ENCODE peak calls at places on chromosome 4, in five cellular contexts. Y is fibroblast of mammary gland, Z is Calu3, W is sciatic nerve, L is HFF-Myc. N is an unnamed sample.

GRCh38 chr4:23779839-23780238 is 110.0 kb downstream of the PPARGC1A start:
- DNase-seq in Y (peak; percentile 50), Z (no peak), W (no peak), L (no peak), N (no peak)

GRCh38 chr4:127832585-127832984 is 48.1 kb upstream of the PLK4 start:
- DNase-seq in Y (no peak), Z (no peak), W (no peak), L (no peak), N (no peak)

GRCh38 chr4:180751009-180751408 is 1492.2 kb upstream of the TENM3 start:
- DNase-seq in Y (peak; percentile 11), Z (no peak), W (no peak), L (no peak), N (no peak)

GRCh38 chr4:20367446-20367845 is 115.7 kb downstream of the SLIT2 start:
- DNase-seq in Y (no peak), Z (no peak), W (no peak), L (no peak), N (no peak)

GRCh38 chr4:7771056-7771455 is 168.6 kb downstream of the AFAP1 start:
- DNase-seq in Y (no peak), Z (no peak), W (no peak), L (no peak), N (peak; percentile 82)

GRCh38 chr4:165537028-165537648 is 158.3 kb downstream of the CPE start:
- DNase-seq in Y (peak; percentile 66), Z (peak; percentile 14), W (no peak), L (peak; percentile 17), N (no peak)

GRCh38 chr4:99117876-99118693 is 26.0 kb downstream of the ADH4 start:
- DNase-seq in Y (peak; percentile 49), Z (no peak), W (no peak), L (peak; percentile 17), N (no peak)

GRCh38 chr4:86641516-86642090 is 47.5 kb downstream of the PTPN13 start:
- DNase-seq in Y (no peak), Z (no peak), W (no peak), L (no peak), N (no peak)

GRCh38 chr4:85243857-85244256 is 231.1 kb upstream of the ARHGAP24 start:
- DNase-seq in Y (peak; percentile 10), Z (no peak), W (no peak), L (no peak), N (no peak)

GRCh38 chr4:23392860-23393458 is 496.9 kb downstream of the PPARGC1A start:
- DNase-seq in Y (no peak), Z (no peak), W (no peak), L (no peak), N (no peak)

GRCh38 chr4:154160925-154161324 is 330.7 kb downstream of the DCHS2 start:
- DNase-seq in Y (no peak), Z (no peak), W (no peak), L (no peak), N (no peak)

GRCh38 chr4:2290974-2291704 is 29.2 kb upstream of the MXD4 start:
- DNase-seq in Y (no peak), Z (no peak), W (peak; percentile 41), L (no peak), N (peak; percentile 77)

GRCh38 chr4:76634239-76634638 is 199.2 kb downstream of the SHROOM3 start:
- DNase-seq in Y (peak; percentile 59), Z (no peak), W (no peak), L (no peak), N (no peak)

GRCh38 chr4:26080876-26081628 is 167.0 kb downstream of the SMIM20 start:
- DNase-seq in Y (no peak), Z (no peak), W (no peak), L (no peak), N (no peak)

N was measured in activated effector memory CD4-positive, alpha-beta T cell treated with anti-CD3 and anti-CD28 coated beads, Interleukin-2, amount 50 U/mL, for 16 hours.